ENCODE peak calls at places on chromosomes 3 and 15, in nine cellular contexts. One of them, this sample, is unnamed.

GRCh38 chr3:190122198-190122771 is 1.6 kb upstream of the P3H2 start:
- DNase-seq in bronchial epithelial cell: no peak
- DNase-seq in thoracic aorta: no peak
- DNase-seq in CD4-positive, alpha-beta T cell: no peak
- DNase-seq in heart right ventricle: no peak
- DNase-seq in astrocyte: peak; percentile 96
- DNase-seq in spleen: no peak
- DNase-seq in RWPE1: no peak
- DNase-seq in colonic mucosa: no peak
- DNase-seq in this sample: no peak

GRCh38 chr3:127814325-127814781 is 8.0 kb downstream of the MGLL start:
- DNase-seq in colonic mucosa: no peak
- DNase-seq in bronchial epithelial cell: no peak
- DNase-seq in heart right ventricle: no peak
- DNase-seq in RWPE1: no peak
- DNase-seq in astrocyte: no peak
- DNase-seq in spleen: no peak
- DNase-seq in CD4-positive, alpha-beta T cell: no peak
- DNase-seq in thoracic aorta: no peak
- DNase-seq in this sample: no peak

GRCh38 chr15:33789141-33789540 is 179.2 kb upstream of the CHRM5 start:
- DNase-seq in bronchial epithelial cell: no peak
- DNase-seq in thoracic aorta: no peak
- DNase-seq in spleen: no peak
- DNase-seq in heart right ventricle: no peak
- DNase-seq in CD4-positive, alpha-beta T cell: no peak
- DNase-seq in colonic mucosa: no peak
- DNase-seq in RWPE1: no peak
- DNase-seq in astrocyte: no peak
- DNase-seq in this sample: no peak

GRCh38 chr15:33168444-33168843 is 26.1 kb downstream of the FMN1 start:
- DNase-seq in colonic mucosa: no peak
- DNase-seq in bronchial epithelial cell: no peak
- DNase-seq in CD4-positive, alpha-beta T cell: no peak
- DNase-seq in astrocyte: no peak
- DNase-seq in heart right ventricle: no peak
- DNase-seq in thoracic aorta: no peak
- DNase-seq in spleen: no peak
- DNase-seq in RWPE1: no peak
- DNase-seq in this sample: no peak

GRCh38 chr3:147113293-147114045 is 292.9 kb downstream of the ZIC4 start:
- DNase-seq in astrocyte: peak; percentile 97
- DNase-seq in heart right ventricle: no peak
- DNase-seq in bronchial epithelial cell: peak; percentile 49
- DNase-seq in RWPE1: peak; percentile 0
- DNase-seq in thoracic aorta: no peak
- DNase-seq in colonic mucosa: no peak
- DNase-seq in spleen: no peak
- DNase-seq in CD4-positive, alpha-beta T cell: no peak
- DNase-seq in this sample: no peak

GRCh38 chr3:9280477-9281219 is 31.2 kb upstream of the SRGAP3 start:
- DNase-seq in RWPE1: no peak
- DNase-seq in bronchial epithelial cell: peak; percentile 29
- DNase-seq in CD4-positive, alpha-beta T cell: no peak
- DNase-seq in colonic mucosa: no peak
- DNase-seq in heart right ventricle: no peak
- DNase-seq in spleen: no peak
- DNase-seq in astrocyte: peak; percentile 67
- DNase-seq in thoracic aorta: no peak
- DNase-seq in this sample: no peak

GRCh38 chr3:182315313-182315712 is 478.0 kb upstream of the ATP11B start:
- DNase-seq in thoracic aorta: no peak
- DNase-seq in bronchial epithelial cell: no peak
- DNase-seq in RWPE1: no peak
- DNase-seq in CD4-positive, alpha-beta T cell: no peak
- DNase-seq in colonic mucosa: no peak
- DNase-seq in astrocyte: no peak
- DNase-seq in heart right ventricle: no peak
- DNase-seq in spleen: no peak
- DNase-seq in this sample: no peak

GRCh38 chr3:177358085-177358967 is 161.0 kb upstream of the TBL1XR1 start:
- DNase-seq in colonic mucosa: peak; percentile 83
- DNase-seq in CD4-positive, alpha-beta T cell: peak; percentile 29
- DNase-seq in spleen: peak; percentile 91
- DNase-seq in astrocyte: peak; percentile 85
- DNase-seq in thoracic aorta: no peak
- DNase-seq in RWPE1: peak; percentile 59
- DNase-seq in bronchial epithelial cell: peak; percentile 58
- DNase-seq in heart right ventricle: peak; percentile 64
- DNase-seq in this sample: peak; percentile 38

GRCh38 chr3:148042663-148043445 is 633.7 kb downstream of the ZIC1 start:
- DNase-seq in RWPE1: no peak
- DNase-seq in bronchial epithelial cell: peak; percentile 2
- DNase-seq in spleen: no peak
- DNase-seq in astrocyte: peak; percentile 78
- DNase-seq in CD4-positive, alpha-beta T cell: no peak
- DNase-seq in thoracic aorta: no peak
- DNase-seq in heart right ventricle: no peak
- DNase-seq in colonic mucosa: no peak
- DNase-seq in this sample: no peak

GRCh38 chr3:45104715-45105711 is 41.2 kb downstream of the CDCP1 start:
- DNase-seq in heart right ventricle: no peak
- DNase-seq in bronchial epithelial cell: no peak
- DNase-seq in CD4-positive, alpha-beta T cell: no peak
- DNase-seq in RWPE1: no peak
- DNase-seq in thoracic aorta: no peak
- DNase-seq in colonic mucosa: no peak
- DNase-seq in astrocyte: peak; percentile 70
- DNase-seq in spleen: no peak
- DNase-seq in this sample: no peak

GRCh38 chr15:58403581-58403980 is 28.2 kb upstream of the LIPC start:
- DNase-seq in thoracic aorta: no peak
- DNase-seq in heart right ventricle: no peak
- DNase-seq in spleen: no peak
- DNase-seq in RWPE1: no peak
- DNase-seq in astrocyte: no peak
- DNase-seq in bronchial epithelial cell: no peak
- DNase-seq in CD4-positive, alpha-beta T cell: no peak
- DNase-seq in colonic mucosa: no peak
- DNase-seq in this sample: no peak

GRCh38 chr15:68806220-68807105 is 14.2 kb downstream of the ANP32A start:
- DNase-seq in CD4-positive, alpha-beta T cell: no peak
- DNase-seq in spleen: no peak
- DNase-seq in bronchial epithelial cell: no peak
- DNase-seq in astrocyte: no peak
- DNase-seq in colonic mucosa: no peak
- DNase-seq in RWPE1: no peak
- DNase-seq in thoracic aorta: no peak
- DNase-seq in heart right ventricle: no peak
- DNase-seq in this sample: no peak

GRCh38 chr3:143201066-143201465 is 81.5 kb downstream of the CHST2 start:
- DNase-seq in CD4-positive, alpha-beta T cell: no peak
- DNase-seq in heart right ventricle: no peak
- DNase-seq in colonic mucosa: no peak
- DNase-seq in spleen: no peak
- DNase-seq in bronchial epithelial cell: no peak
- DNase-seq in RWPE1: no peak
- DNase-seq in astrocyte: no peak
- DNase-seq in thoracic aorta: no peak
- DNase-seq in this sample: no peak

GRCh38 chr3:180306691-180307090 is 270.0 kb upstream of the PEX5L start:
- DNase-seq in spleen: no peak
- DNase-seq in RWPE1: peak; percentile 45
- DNase-seq in thoracic aorta: no peak
- DNase-seq in CD4-positive, alpha-beta T cell: no peak
- DNase-seq in bronchial epithelial cell: peak; percentile 83
- DNase-seq in heart right ventricle: no peak
- DNase-seq in colonic mucosa: no peak
- DNase-seq in astrocyte: peak; percentile 34
- DNase-seq in this sample: no peak

GRCh38 chr3:43707998-43708397 is 17.3 kb downstream of the ABHD5 start:
- DNase-seq in RWPE1: peak; percentile 70
- DNase-seq in heart right ventricle: no peak
- DNase-seq in spleen: no peak
- DNase-seq in bronchial epithelial cell: peak; percentile 99
- DNase-seq in CD4-positive, alpha-beta T cell: no peak
- DNase-seq in colonic mucosa: no peak
- DNase-seq in thoracic aorta: no peak
- DNase-seq in astrocyte: peak; percentile 97
- DNase-seq in this sample: no peak

GRCh38 chr3:118765636-118766305 is 268.9 kb downstream of the IGSF11 start:
- DNase-seq in bronchial epithelial cell: no peak
- DNase-seq in astrocyte: no peak
- DNase-seq in CD4-positive, alpha-beta T cell: no peak
- DNase-seq in colonic mucosa: no peak
- DNase-seq in spleen: no peak
- DNase-seq in thoracic aorta: no peak
- DNase-seq in heart right ventricle: no peak
- DNase-seq in RWPE1: no peak
- DNase-seq in this sample: no peak

GRCh38 chr3:118766306-118766669 is 268.4 kb downstream of the IGSF11 start:
- DNase-seq in astrocyte: no peak
- DNase-seq in heart right ventricle: no peak
- DNase-seq in colonic mucosa: no peak
- DNase-seq in CD4-positive, alpha-beta T cell: no peak
- DNase-seq in spleen: no peak
- DNase-seq in thoracic aorta: no peak
- DNase-seq in RWPE1: no peak
- DNase-seq in bronchial epithelial cell: no peak
- DNase-seq in this sample: no peak

GRCh38 chr3:118755402-118755801 is 279.2 kb downstream of the IGSF11 start:
- DNase-seq in RWPE1: no peak
- DNase-seq in astrocyte: no peak
- DNase-seq in colonic mucosa: no peak
- DNase-seq in spleen: no peak
- DNase-seq in thoracic aorta: no peak
- DNase-seq in bronchial epithelial cell: no peak
- DNase-seq in CD4-positive, alpha-beta T cell: no peak
- DNase-seq in heart right ventricle: no peak
- DNase-seq in this sample: no peak

DNA sequence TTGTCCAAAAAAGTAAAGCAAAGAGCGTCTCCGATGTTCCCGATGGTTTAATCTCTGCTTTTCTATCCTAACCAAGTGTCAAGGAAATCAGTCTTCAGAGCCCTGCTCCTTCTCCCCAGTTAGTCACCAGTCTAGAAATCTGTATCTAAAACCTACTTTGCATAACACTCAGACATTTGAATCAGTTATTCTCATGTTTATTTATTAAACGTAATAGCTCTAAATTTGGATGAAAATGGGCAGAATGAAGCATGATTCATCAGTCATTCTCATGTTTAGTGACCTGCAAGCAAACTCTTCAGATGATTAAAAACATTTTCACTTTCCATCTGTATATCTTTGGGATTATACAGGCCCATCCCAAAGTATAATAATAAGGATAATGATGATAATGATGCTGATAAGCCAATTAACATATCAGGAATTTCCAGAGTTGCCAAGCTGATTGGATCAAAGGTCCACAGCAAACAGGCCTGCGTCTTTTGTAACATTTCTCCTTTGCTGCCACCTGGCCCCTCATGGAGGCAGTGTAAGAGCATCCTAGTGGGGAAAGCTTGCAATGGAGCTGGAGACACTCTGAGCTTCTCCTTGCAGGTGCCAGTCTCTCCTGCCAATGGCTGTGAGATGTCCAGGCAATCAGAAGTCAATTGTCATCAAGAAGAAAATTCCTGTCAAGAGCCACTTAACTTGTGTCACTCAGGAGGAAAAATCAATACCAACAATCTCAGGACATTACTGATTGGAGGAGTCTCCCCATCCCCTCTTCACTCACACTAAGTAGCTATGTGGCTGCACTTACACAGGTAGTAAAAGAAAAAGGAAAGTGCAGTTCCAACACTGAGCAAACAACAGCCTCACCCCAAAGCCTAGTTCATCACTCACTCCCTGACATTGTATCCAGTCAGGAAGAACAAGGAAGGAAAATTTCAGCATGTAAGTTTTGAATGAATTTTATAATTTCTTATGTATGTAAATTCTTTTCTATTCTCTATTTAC is 273.7 kb downstream of the IGSF11 start:
- DNase-seq in thoracic aorta: no peak
- DNase-seq in bronchial epithelial cell: no peak
- DNase-seq in CD4-positive, alpha-beta T cell: no peak
- DNase-seq in spleen: no peak
- DNase-seq in heart right ventricle: no peak
- DNase-seq in colonic mucosa: no peak
- DNase-seq in RWPE1: no peak
- DNase-seq in astrocyte: peak; percentile 32
- DNase-seq in this sample: no peak
- TF ChIP-seq CTCF in thoracic aorta: no peak
- TF ChIP-seq CTCF in bronchial epithelial cell: no peak
- TF ChIP-seq CTCF in CD4-positive, alpha-beta T cell: no peak
- TF ChIP-seq CTCF in spleen: no peak
- TF ChIP-seq CTCF in heart right ventricle: no peak
- TF ChIP-seq CTCF in colonic mucosa: no peak
- TF ChIP-seq CTCF in RWPE1: no peak
- TF ChIP-seq CTCF in astrocyte: no peak
- TF ChIP-seq CTCF in this sample: no peak

DNA sequence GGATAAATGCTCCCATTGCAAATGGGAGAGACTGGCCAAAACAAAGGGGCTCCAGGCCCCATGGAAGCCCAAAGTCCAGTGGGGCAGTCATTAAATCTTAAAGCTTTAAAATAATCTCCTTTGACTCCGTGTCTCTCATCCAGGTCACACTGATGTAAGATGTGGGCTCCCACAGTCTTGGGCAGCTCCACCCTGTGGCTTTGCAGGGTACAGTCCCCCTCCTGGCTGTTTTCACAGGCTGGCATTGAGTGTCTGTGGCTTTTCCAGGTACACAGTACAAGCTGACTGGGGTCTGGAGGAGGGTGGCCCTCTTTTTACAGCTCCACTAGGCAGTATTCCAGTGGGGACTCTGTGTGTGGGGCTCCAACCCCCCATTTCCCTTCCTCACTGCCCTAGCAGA is 45.9 kb downstream of the NIPA2 start:
- DNase-seq in astrocyte: no peak
- DNase-seq in bronchial epithelial cell: no peak
- DNase-seq in colonic mucosa: no peak
- DNase-seq in thoracic aorta: no peak
- DNase-seq in RWPE1: no peak
- DNase-seq in spleen: no peak
- DNase-seq in heart right ventricle: no peak
- DNase-seq in CD4-positive, alpha-beta T cell: no peak
- DNase-seq in this sample: no peak
- TF ChIP-seq CTCF in astrocyte: peak; percentile 3
- TF ChIP-seq CTCF in bronchial epithelial cell: peak; percentile 15
- TF ChIP-seq CTCF in colonic mucosa: no peak
- TF ChIP-seq CTCF in thoracic aorta: no peak
- TF ChIP-seq CTCF in RWPE1: no peak
- TF ChIP-seq CTCF in spleen: no peak
- TF ChIP-seq CTCF in heart right ventricle: no peak
- TF ChIP-seq CTCF in CD4-positive, alpha-beta T cell: no peak
- TF ChIP-seq CTCF in this sample: no peak

GRCh38 chr15:76903251-76903681 is 1.9 kb downstream of the SCAPER start:
- DNase-seq in CD4-positive, alpha-beta T cell: no peak
- DNase-seq in colonic mucosa: no peak
- DNase-seq in spleen: no peak
- DNase-seq in RWPE1: no peak
- DNase-seq in astrocyte: peak; percentile 53
- DNase-seq in bronchial epithelial cell: peak; percentile 28
- DNase-seq in thoracic aorta: no peak
- DNase-seq in heart right ventricle: no peak
- DNase-seq in this sample: no peak
- TF ChIP-seq CTCF in CD4-positive, alpha-beta T cell: peak; percentile 43
- TF ChIP-seq CTCF in colonic mucosa: no peak
- TF ChIP-seq CTCF in spleen: peak; percentile 30
- TF ChIP-seq CTCF in RWPE1: peak; percentile 23
- TF ChIP-seq CTCF in astrocyte: no peak
- TF ChIP-seq CTCF in bronchial epithelial cell: peak; percentile 24
- TF ChIP-seq CTCF in thoracic aorta: no peak
- TF ChIP-seq CTCF in heart right ventricle: peak; percentile 44
- TF ChIP-seq CTCF in this sample: no peak

GRCh38 chr3:16248556-16248955 is 16.2 kb downstream of the DPH3 start:
- DNase-seq in thoracic aorta: no peak
- DNase-seq in CD4-positive, alpha-beta T cell: no peak
- DNase-seq in spleen: peak; percentile 32
- DNase-seq in bronchial epithelial cell: no peak
- DNase-seq in colonic mucosa: no peak
- DNase-seq in astrocyte: no peak
- DNase-seq in RWPE1: no peak
- DNase-seq in heart right ventricle: no peak
- DNase-seq in this sample: no peak
- TF ChIP-seq CTCF in thoracic aorta: no peak
- TF ChIP-seq CTCF in CD4-positive, alpha-beta T cell: no peak
- TF ChIP-seq CTCF in spleen: no peak
- TF ChIP-seq CTCF in bronchial epithelial cell: no peak
- TF ChIP-seq CTCF in colonic mucosa: no peak
- TF ChIP-seq CTCF in astrocyte: no peak
- TF ChIP-seq CTCF in RWPE1: no peak
- TF ChIP-seq CTCF in heart right ventricle: no peak
- TF ChIP-seq CTCF in this sample: no peak

This sample was measured in activated B cell treated with CpG ODN at 0.5 μM for 24 hours.